ENCODE peak calls at places on chromosomes 6 and 20, in nine cellular contexts. F is AG04450; S is PC-3; K is RCC 7860; I is AG08395; M is HCT116; B is mucosa of gallbladder; G is stimulated activated CD4-positive, alpha-beta T cell treated with anti-CD3 and anti-CD28 coated beads, Interleukin-2, amount 100 ng/mL, for 48 hours; C is EH. J is an unnamed sample.

GRCh38 chr6:140203611-140204553 is 829.4 kb upstream of the CITED2 start:
- DNase-seq in F (peak), S (peak), K (no peak), I (peak), M (no peak), B (no peak), G (no peak), C (peak), J (peak)

GRCh38 chr20:24419786-24420185 is 49.6 kb upstream of the SYNDIG1 start:
- DNase-seq in F (no peak), S (no peak), K (no peak), I (no peak), M (no peak), B (no peak), G (no peak), C (no peak), J (no peak)

GRCh38 chr6:27138837-27139752 is 108.4 kb upstream of the PRSS16 start:
- DNase-seq in F (no peak), S (no peak), K (no peak), I (no peak), M (no peak), B (peak), G (peak), C (peak), J (no peak)

GRCh38 chr6:53048431-53049195 is 16.6 kb upstream of the FBXO9 start:
- DNase-seq in F (no peak), S (peak), K (peak), I (peak), M (peak), B (no peak), G (no peak), C (peak), J (peak)

GRCh38 chr6:118344014-118344670 is 204.0 kb upstream of the PLN start:
- DNase-seq in F (no peak), S (no peak), K (no peak), I (no peak), M (no peak), B (no peak), G (no peak), C (no peak), J (no peak)

GRCh38 chr20:32352101-32352720 is 5.9 kb upstream of the ASXL1 start:
- DNase-seq in F (no peak), S (no peak), K (no peak), I (no peak), M (no peak), B (no peak), G (no peak), C (no peak), J (no peak)

GRCh38 chr20:20837574-20838021 is 125.2 kb upstream of the RALGAPA2 start:
- DNase-seq in F (peak), S (peak), K (peak), I (peak), M (peak), B (peak), G (peak), C (peak), J (peak)

GRCh38 chr20:58293453-58293852 is 16.1 kb upstream of the RAB22A start:
- DNase-seq in F (no peak), S (peak), K (no peak), I (no peak), M (no peak), B (no peak), G (no peak), C (no peak), J (no peak)

GRCh38 chr6:73743556-73743955 is 47.6 kb downstream of the CD109 start:
- DNase-seq in F (no peak), S (no peak), K (no peak), I (no peak), M (no peak), B (peak), G (no peak), C (peak), J (no peak)

GRCh38 chr20:1622450-1622849 is 2.6 kb upstream of the SIRPB1 start:
- DNase-seq in F (no peak), S (peak), K (no peak), I (no peak), M (no peak), B (no peak), G (no peak), C (no peak), J (no peak)

GRCh38 chr20:23161968-23162696 is 76.0 kb upstream of the CD93 start:
- DNase-seq in F (no peak), S (peak), K (peak), I (no peak), M (no peak), B (peak), G (no peak), C (peak), J (no peak)

GRCh38 chr6:106913111-106913510 is 61.4 kb downstream of the CD24 start:
- DNase-seq in F (no peak), S (peak), K (no peak), I (no peak), M (no peak), B (peak), G (no peak), C (no peak), J (no peak)

GRCh38 chr20:52727740-52728456 is 244.3 kb upstream of the TSHZ2 start:
- DNase-seq in F (no peak), S (no peak), K (no peak), I (no peak), M (no peak), B (no peak), G (no peak), C (no peak), J (no peak)

J was measured in GM23248.